ENCODE peak calls at places on chromosomes 6 and 20, in five cellular contexts. H, M, V, Y and T are unnamed samples.

GRCh38 chr6:5665667-5666066 is 341.1 kb downstream of the NRN1 start:
- DNase-seq in Y (no peak), V (no peak), M (no peak), H (no peak), T (no peak)

GRCh38 chr6:42017021-42017643 is 33.2 kb upstream of the TAF8 start:
- DNase-seq in H (no peak), Y (peak), M (peak), V (peak), T (no peak)

GRCh38 chr6:42431356-42431755 is 20.4 kb downstream of the TRERF1 start:
- DNase-seq in H (no peak), V (no peak), Y (no peak), M (no peak), T (no peak)

GRCh38 chr20:19212524-19213502 is at the start of gene SLC24A3:
- DNase-seq in Y (peak), V (peak), M (no peak), H (peak), T (no peak)

GRCh38 chr6:34555328-34555727 is 801 bp downstream of the SPDEF start:
- DNase-seq in H (no peak), Y (no peak), M (no peak), V (no peak), T (no peak)

GRCh38 chr6:149043476-149044130 is 273.9 kb upstream of the TAB2 start:
- DNase-seq in V (peak), H (no peak), Y (no peak), M (no peak), T (no peak)

GRCh38 chr6:150723857-150724256 is 124.2 kb downstream of the PLEKHG1 start:
- DNase-seq in V (peak), H (no peak), Y (peak), M (peak), T (no peak)

GRCh38 chr6:131916847-131917246 is 34.3 kb downstream of the CCN2 start:
- DNase-seq in H (no peak), Y (no peak), V (no peak), M (no peak), T (no peak)

GRCh38 chr6:3542032-3542640 is 85.3 kb upstream of the SLC22A23 start:
- DNase-seq in M (no peak), V (no peak), Y (peak), H (peak), T (no peak)

GRCh38 chr20:33076662-33077398 is 2.6 kb upstream of the BPIFB4 start:
- DNase-seq in Y (no peak), H (no peak), M (no peak), V (no peak), T (peak)

GRCh38 chr6:10968776-10969175 is 75.3 kb downstream of the ELOVL2 start:
- DNase-seq in M (peak), Y (no peak), H (no peak), V (no peak), T (no peak)

GRCh38 chr20:43658723-43659419 is 8.0 kb upstream of the MYBL2 start:
- DNase-seq in H (no peak), M (no peak), Y (no peak), V (no peak), T (no peak)

GRCh38 chr6:69775941-69776340 is 20.9 kb downstream of the LMBRD1 start:
- DNase-seq in Y (no peak), V (no peak), H (no peak), M (no peak), T (no peak)

GRCh38 chr6:128731249-128732165 is 151.4 kb upstream of the LAMA2 start:
- DNase-seq in Y (peak), M (peak), H (no peak), V (peak), T (peak)

GRCh38 chr6:52839124-52840055 is 1.2 kb downstream of the GSTA5 start:
- DNase-seq in V (peak), M (no peak), Y (peak), H (peak), T (peak)

GRCh38 chr20:39195495-39196129 is 233.5 kb downstream of the DHX35 start:
- DNase-seq in Y (no peak), H (no peak), V (peak), M (no peak), T (no peak)

GRCh38 chr20:19976595-19977372 is 40.4 kb upstream of the NAA20 start:
- DNase-seq in M (no peak), Y (peak), V (no peak), H (no peak), T (peak)

GRCh38 chr20:38889792-38890496 is 36.3 kb upstream of the FAM83D start:
- DNase-seq in H (no peak), M (no peak), V (peak), Y (no peak), T (no peak)

GRCh38 chr6:154805288-154805911 is 72.2 kb downstream of the SCAF8 start:
- DNase-seq in M (peak), V (no peak), H (no peak), Y (peak), T (peak)

GRCh38 chr6:129590408-129591022 is 119.5 kb downstream of the ARHGAP18 start:
- DNase-seq in Y (peak), M (peak), V (no peak), H (no peak), T (no peak)

GRCh38 chr6:16748028-16748319 is 13.3 kb downstream of the ATXN1 start:
- DNase-seq in Y (no peak), H (no peak), V (no peak), M (no peak), T (no peak)

GRCh38 chr20:33909331-33909921 is 84.3 kb upstream of the RALY start:
- DNase-seq in H (no peak), V (no peak), M (peak), Y (peak), T (peak)

GRCh38 chr6:72132425-72132824 is 246.1 kb downstream of the RIMS1 start:
- DNase-seq in V (peak), Y (peak), M (no peak), H (no peak), T (no peak)

GRCh38 chr6:21354805-21355238 is 238.7 kb upstream of the SOX4 start:
- DNase-seq in V (no peak), M (no peak), Y (peak), H (peak), T (peak)

GRCh38 chr6:105319331-105319730 is 83.6 kb downstream of the PREP start:
- DNase-seq in V (no peak), M (no peak), H (no peak), Y (peak), T (no peak)

GRCh38 chr6:167338551-167339117 is 13.7 kb downstream of the TTLL2 start:
- DNase-seq in H (no peak), Y (no peak), V (no peak), M (no peak), T (no peak)

GRCh38 chr6:56096946-56097345 is 150.4 kb downstream of the COL21A1 start:
- DNase-seq in M (no peak), Y (no peak), H (no peak), V (no peak), T (no peak)

GRCh38 chr6:137589067-137589848 is 95.1 kb upstream of the OLIG3 start:
- DNase-seq in V (peak), M (peak), Y (peak), H (peak), T (no peak)

GRCh38 chr20:45621593-45621992 is 7.9 kb upstream of the WFDC10A start:
- DNase-seq in V (no peak), H (peak), Y (no peak), M (no peak), T (no peak)

GRCh38 chr6:10719386-10720228 is 3.3 kb upstream of the TMEM14C start:
- DNase-seq in V (peak), Y (no peak), M (no peak), H (peak), T (no peak)

GRCh38 chr6:20182926-20183521 is 29.2 kb downstream of the MBOAT1 start:
- DNase-seq in V (no peak), M (no peak), Y (peak), H (peak), T (no peak)

GRCh38 chr6:166257911-166258318 is 50.3 kb downstream of the PRR18 start:
- DNase-seq in M (no peak), H (no peak), Y (peak), V (no peak), T (no peak)

GRCh38 chr20:18287546-18287914 is 797 bp upstream of the ZNF133 start:
- DNase-seq in H (no peak), Y (no peak), V (no peak), M (no peak), T (no peak)

GRCh38 chr20:40683221-40683893 is 5.7 kb downstream of the MAFB start:
- DNase-seq in M (no peak), V (no peak), H (no peak), Y (peak), T (no peak)
- H3K4me3 ChIP-seq in M (no peak), V (no peak), H (peak), Y (peak), T (no peak)

GRCh38 chr6:113564401-113565161 is 292.6 kb upstream of the MARCKS start:
- DNase-seq in H (peak), M (peak), Y (peak), V (peak), T (peak)
- TF ChIP-seq CTCF in H (no peak), M (peak), Y (peak), V (peak), T (no peak)

GRCh38 chr6:169784941-169785340 is 33.5 kb downstream of the ERMARD start:
- DNase-seq in M (no peak), Y (no peak), V (no peak), H (no peak), T (no peak)
- H3K4me3 ChIP-seq in M (no peak), Y (no peak), V (no peak), H (no peak), T (no peak)

GRCh38 chr20:5484346-5484745 is 167.6 kb upstream of the PROKR2 start:
- DNase-seq in Y (no peak), H (no peak), M (no peak), V (no peak), T (no peak)
- TF ChIP-seq CTCF in Y (no peak), H (no peak), M (no peak), V (no peak), T (no peak)

GRCh38 chr6:168354338-168354737 is 34.8 kb upstream of the DACT2 start:
- DNase-seq in M (no peak), H (no peak), V (no peak), Y (no peak), T (no peak)
- H3K4me3 ChIP-seq in M (no peak), H (no peak), V (no peak), Y (no peak), T (no peak)